ENCODE peak calls at places on chromosomes 5 and 9, in eight cellular contexts. M is mucosa of gallbladder, L is cardiac fibroblast, Y is neural progenitor cell, W is BE2C, T is transverse colon, P is GM19239, F is hypothalamus. O is an unnamed sample.

GRCh38 chr5:6676702-6677101 is 36.5 kb upstream of the TENT4A start:
- DNase-seq in L (no peak), W (no peak), P (no peak), F (no peak), Y (no peak), T (no peak), M (no peak), O (no peak)

GRCh38 chr9:14158911-14159310 is 155.0 kb downstream of the NFIB start:
- DNase-seq in M (no peak), P (no peak), Y (no peak), W (no peak), F (no peak), L (peak; percentile 32), T (no peak), O (no peak)

GRCh38 chr9:112569186-112569585 is 82.6 kb downstream of the KIAA1958 start:
- DNase-seq in L (peak; percentile 75), Y (no peak), M (no peak), F (no peak), W (no peak), T (no peak), P (no peak), O (no peak)

GRCh38 chr5:141155540-141156374 is 5.9 kb downstream of the PCDHB6 start:
- DNase-seq in F (no peak), L (no peak), T (no peak), M (no peak), W (no peak), Y (peak; percentile 13), P (no peak), O (no peak)

GRCh38 chr5:10289353-10289752 is 18.3 kb downstream of the CMBL start:
- DNase-seq in Y (no peak), W (peak; percentile 27), L (peak; percentile 52), T (peak; percentile 78), P (no peak), F (no peak), M (no peak), O (no peak)

GRCh38 chr5:138635268-138635667 is 60.1 kb upstream of the HSPA9 start:
- DNase-seq in P (no peak), F (no peak), Y (no peak), M (no peak), L (peak; percentile 69), W (no peak), T (no peak), O (no peak)

GRCh38 chr9:20507431-20507830 is 114.9 kb downstream of the MLLT3 start:
- DNase-seq in M (no peak), T (no peak), W (no peak), F (no peak), L (no peak), Y (no peak), P (no peak), O (no peak)

GRCh38 chr5:56142620-56143431 is 90.3 kb downstream of the ANKRD55 start:
- DNase-seq in T (peak; percentile 52), W (no peak), L (no peak), M (peak; percentile 87), F (no peak), P (peak; percentile 48), Y (no peak), O (no peak)

GRCh38 chr5:153755913-153756500 is 265.5 kb downstream of the GRIA1 start:
- DNase-seq in L (no peak), T (no peak), Y (no peak), M (no peak), W (no peak), F (no peak), P (no peak), O (no peak)

O was measured in amygdala.